ENCODE peak calls at places on chromosome 10, in six cellular contexts. A is GM04504; R is colonic mucosa; Z is NCI-H2081; E is activated effector memory CD4-positive, alpha-beta T cell treated with anti-CD3 and anti-CD28 coated beads, Interleukin-2, amount 50 U/mL, for 16 hours; F is HuH-7.5. Q is an unnamed sample.

GRCh38 chr10:72375585-72375984 is 20.9 kb upstream of the DNAJB12 start:
- DNase-seq in A (no peak), R (no peak), Z (no peak), E (no peak), F (no peak), Q (no peak)

GRCh38 chr10:4067552-4068254 is 282.7 kb upstream of the KLF6 start:
- DNase-seq in A (no peak), R (peak), Z (peak), E (no peak), F (no peak), Q (no peak)

GRCh38 chr10:42932116-42932515 is 144.8 kb upstream of the RET start:
- DNase-seq in A (no peak), R (no peak), Z (no peak), E (no peak), F (no peak), Q (no peak)

GRCh38 chr10:97553575-97554100 is 18.9 kb upstream of the ANKRD2 start:
- DNase-seq in A (no peak), R (peak), Z (peak), E (peak), F (peak), Q (no peak)

GRCh38 chr10:25933653-25934608 is at the start of gene MYO3A:
- DNase-seq in A (no peak), R (no peak), Z (peak), E (no peak), F (no peak), Q (no peak)

GRCh38 chr10:72186633-72187330 is 29.0 kb upstream of the ANAPC16 start:
- DNase-seq in A (peak), R (peak), Z (peak), E (no peak), F (no peak), Q (peak)

GRCh38 chr10:11227103-11227502 is 209.4 kb downstream of the CELF2 start:
- DNase-seq in A (no peak), R (no peak), Z (no peak), E (no peak), F (no peak), Q (peak)

GRCh38 chr10:82934429-82934828 is 1059.4 kb downstream of the NRG3 start:
- DNase-seq in A (no peak), R (no peak), Z (no peak), E (no peak), F (no peak), Q (no peak)

GRCh38 chr10:58963101-58963534 is 213.3 kb upstream of the PHYHIPL start:
- DNase-seq in A (no peak), R (no peak), Z (no peak), E (no peak), F (no peak), Q (no peak)

GRCh38 chr10:129101232-129101980 is 365.6 kb upstream of the MGMT start:
- DNase-seq in A (no peak), R (no peak), Z (no peak), E (no peak), F (no peak), Q (no peak)

GRCh38 chr10:13831711-13832110 is 244.9 kb downstream of the PRPF18 start:
- DNase-seq in A (no peak), R (no peak), Z (no peak), E (no peak), F (no peak), Q (no peak)